ENCODE peak calls at places on chromosomes 4 and X, in ten cellular contexts. Z is hepatocyte; C is aorta; V is CD4-positive, alpha-beta T cell; O is effector memory CD4-positive, alpha-beta T cell; E is kidney epithelial cell; L is cardiac muscle cell; B is endothelial cell of umbilical vein; K is colonic mucosa; H is heart left ventricle. R is an unnamed sample.

GRCh38 chrX:111470681-111471403 is 40.6 kb upstream of the SERTM2 start:
- DNase-seq in L (no peak), O (no peak), Z (no peak), E (no peak), V (no peak), B (no peak), K (no peak), H (no peak), C (no peak), R (no peak)

GRCh38 chrX:6694977-6695376 is 160.1 kb upstream of the VCX3A start:
- DNase-seq in B (no peak), E (no peak), H (no peak), K (no peak), C (no peak), V (no peak), Z (no peak), O (no peak), L (no peak), R (no peak)

GRCh38 chrX:17553961-17554482 is 179.0 kb downstream of the NHS start:
- DNase-seq in H (no peak), K (no peak), V (no peak), C (no peak), Z (no peak), L (no peak), O (no peak), E (no peak), B (no peak), R (no peak)

GRCh38 chr4:24659241-24659961 is 75.0 kb upstream of the DHX15 start:
- DNase-seq in C (no peak), K (peak; percentile 41), E (no peak), Z (no peak), V (no peak), H (no peak), L (no peak), B (no peak), O (no peak), R (no peak)

GRCh38 chrX:71629467-71629866 is 11.2 kb upstream of the CXCR3 start:
- DNase-seq in B (no peak), C (no peak), H (no peak), Z (no peak), E (no peak), O (no peak), V (no peak), L (no peak), K (no peak), R (no peak)

GRCh38 chr4:158850800-158851644 is 82.2 kb downstream of the FNIP2 start:
- DNase-seq in O (no peak), Z (peak; percentile 54), L (peak; percentile 53), H (no peak), C (no peak), E (no peak), B (peak; percentile 66), K (no peak), V (no peak), R (no peak)

GRCh38 chr4:90357117-90357710 is 230.0 kb downstream of the CCSER1 start:
- DNase-seq in O (no peak), Z (peak; percentile 58), H (no peak), B (peak; percentile 71), K (no peak), E (peak; percentile 49), V (no peak), C (no peak), L (peak; percentile 69), R (peak; percentile 1)

GRCh38 chrX:91434351-91435168 is at the start of gene PABPC5:
- DNase-seq in K (peak; percentile 31), L (peak; percentile 92), E (peak; percentile 39), B (peak; percentile 9), O (no peak), Z (peak; percentile 89), V (no peak), C (peak; percentile 92), H (peak; percentile 74), R (peak; percentile 66)

GRCh38 chr4:146098978-146099377 is 76.5 kb upstream of the LSM6 start:
- DNase-seq in K (no peak), C (no peak), Z (no peak), L (no peak), V (no peak), B (no peak), H (no peak), E (no peak), O (no peak), R (no peak)

GRCh38 chrX:69179380-69179911 is 14.2 kb upstream of the PJA1 start:
- DNase-seq in B (no peak), Z (peak; percentile 30), L (peak; percentile 24), C (no peak), O (no peak), H (no peak), V (no peak), K (no peak), E (peak; percentile 18), R (no peak)

GRCh38 chr4:2834001-2834921 is 9.4 kb upstream of the ADD1 start:
- DNase-seq in O (no peak), E (no peak), B (no peak), Z (peak; percentile 3), C (peak; percentile 57), L (no peak), V (no peak), H (peak; percentile 15), K (no peak), R (no peak)

GRCh38 chr4:96175871-96176270 is 336.0 kb downstream of the PDHA2 start:
- DNase-seq in O (no peak), K (no peak), B (peak; percentile 34), H (no peak), E (no peak), C (no peak), Z (no peak), L (no peak), V (no peak), R (no peak)

GRCh38 chr4:10437735-10438134 is 19.5 kb downstream of the ZNF518B start:
- DNase-seq in O (no peak), E (no peak), K (no peak), V (no peak), Z (no peak), C (no peak), L (peak; percentile 52), B (no peak), H (no peak), R (no peak)

GRCh38 chr4:8838911-8839431 is 32.7 kb downstream of the HMX1 start:
- DNase-seq in B (no peak), K (no peak), E (no peak), C (peak; percentile 70), Z (no peak), H (peak; percentile 11), L (no peak), O (no peak), V (no peak), R (no peak)

GRCh38 chrX:92230628-92231027 is 451.5 kb downstream of the PCDH11X start:
- DNase-seq in C (no peak), K (no peak), E (no peak), H (no peak), Z (no peak), B (no peak), L (no peak), O (no peak), V (no peak), R (no peak)

GRCh38 chr4:6375620-6376295 is 96.7 kb downstream of the PPP2R2C start:
- DNase-seq in V (no peak), O (no peak), K (no peak), E (no peak), B (no peak), Z (no peak), L (no peak), H (no peak), C (peak; percentile 24), R (no peak)

GRCh38 chr4:6373541-6374410 is 98.6 kb downstream of the PPP2R2C start:
- DNase-seq in K (no peak), C (peak; percentile 43), H (no peak), Z (no peak), V (no peak), E (no peak), O (no peak), B (no peak), L (no peak), R (no peak)

GRCh38 chr4:6372649-6373525 is 99.5 kb downstream of the PPP2R2C start:
- DNase-seq in K (no peak), Z (peak; percentile 35), H (no peak), V (no peak), E (no peak), L (peak; percentile 45), C (peak; percentile 42), O (no peak), B (peak; percentile 21), R (no peak)

GRCh38 chr4:6371827-6372226 is 100.6 kb downstream of the PPP2R2C start:
- DNase-seq in C (no peak), Z (no peak), O (no peak), V (no peak), L (no peak), K (no peak), E (no peak), H (no peak), B (no peak), R (no peak)

GRCh38 chr4:6374575-6374974 is 97.8 kb downstream of the PPP2R2C start:
- DNase-seq in Z (no peak), L (no peak), E (no peak), H (no peak), B (no peak), V (no peak), C (peak; percentile 25), K (no peak), O (no peak), R (no peak)
- H3K27me3 ChIP-seq in Z (no peaks in the 10 kb centered on the region), L (no peaks in the 10 kb centered on the region), E (peaks cover 7% of the 10 kb centered on the region), H (peaks cover 9% of the 10 kb centered on the region), B (no peaks in the 10 kb centered on the region), V (no peaks in the 10 kb centered on the region), C (no peaks in the 10 kb centered on the region), K (no peaks in the 10 kb centered on the region), O (no peaks in the 10 kb centered on the region), R (no peaks in the 10 kb centered on the region)

GRCh38 chr4:148442830-148443549 is 776 bp upstream of the NR3C2 start:
- DNase-seq in L (peak; percentile 33), O (no peak), E (no peak), B (peak; percentile 48), V (no peak), C (peak; percentile 77), K (no peak), H (no peak), Z (no peak), R (no peak)
- H3K27me3 ChIP-seq in L (peaks cover 80% of the 10 kb centered on the region), O (no peaks in the 10 kb centered on the region), E (peaks cover 8% of the 10 kb centered on the region), B (no peaks in the 10 kb centered on the region), V (no peaks in the 10 kb centered on the region), C (no peaks in the 10 kb centered on the region), K (no peaks in the 10 kb centered on the region), H (no peaks in the 10 kb centered on the region), Z (peaks cover 60% of the 10 kb centered on the region), R (peaks cover 23% of the 10 kb centered on the region)

DNA sequence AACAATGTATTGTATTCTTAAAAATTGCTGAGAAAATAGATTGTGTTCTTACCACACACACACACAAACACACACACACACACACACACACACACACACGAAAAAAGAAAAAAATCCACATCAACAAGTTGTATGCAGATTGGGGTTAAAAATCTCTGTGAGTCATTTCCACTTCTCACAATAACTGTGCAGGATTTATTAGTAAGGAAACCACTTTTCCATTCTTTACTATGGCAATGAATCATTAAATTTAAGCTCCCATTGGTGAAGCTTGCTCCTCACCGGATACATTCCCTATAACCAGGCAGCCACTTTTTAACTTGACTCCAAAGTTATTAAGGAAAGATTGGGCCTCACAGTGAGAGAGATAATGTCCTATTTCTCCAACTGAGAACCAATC is 19.7 kb upstream of the MAGEE1 start:
- DNase-seq in L (no peak), H (no peak), K (no peak), V (no peak), E (no peak), Z (no peak), B (no peak), O (no peak), C (no peak), R (no peak)
- H3K27me3 ChIP-seq in L (no peaks in the 10 kb centered on the region), H (no peaks in the 10 kb centered on the region), K (no peaks in the 10 kb centered on the region), V (no peaks in the 10 kb centered on the region), E (no peaks in the 10 kb centered on the region), Z (no peaks in the 10 kb centered on the region), B (no peaks in the 10 kb centered on the region), O (no peaks in the 10 kb centered on the region), C (no peaks in the 10 kb centered on the region), R (no peaks in the 10 kb centered on the region)

GRCh38 chr4:111937368-111937767 is 207.9 kb upstream of the FAM241A start:
- DNase-seq in V (no peak), B (peak; percentile 10), E (no peak), Z (peak; percentile 37), O (no peak), L (peak; percentile 54), K (no peak), H (no peak), C (no peak), R (no peak)
- H3K27me3 ChIP-seq in V (no peaks in the 10 kb centered on the region), B (peaks cover 7% of the 10 kb centered on the region), E (no peaks in the 10 kb centered on the region), Z (no peaks in the 10 kb centered on the region), O (no peaks in the 10 kb centered on the region), L (no peaks in the 10 kb centered on the region), K (no peaks in the 10 kb centered on the region), H (no peaks in the 10 kb centered on the region), C (no peaks in the 10 kb centered on the region), R (peaks cover 2% of the 10 kb centered on the region)

R was measured in BJ.